ENCODE peak calls at places on chromosomes 4 and X, in seven cellular contexts. One of them, this sample, is unnamed.

GRCh38 chr4:166846939-166847338 is 387.4 kb downstream of the SPOCK3 start:
- DNase-seq in MG63: no peak
- DNase-seq in anterior cingulate cortex: no peak
- DNase-seq in H4: no peak
- DNase-seq in NCI-H748 treated with DMSO at 0.1 percent for 48 hours: no peak
- DNase-seq in NCI-H1092: no peak
- DNase-seq in caudate nucleus: no peak
- DNase-seq in this sample: no peak

GRCh38 chr4:101020956-101021355 is 326.4 kb downstream of the PPP3CA start:
- DNase-seq in NCI-H1092: no peak
- DNase-seq in caudate nucleus: no peak
- DNase-seq in MG63: peak
- DNase-seq in anterior cingulate cortex: no peak
- DNase-seq in H4: peak
- DNase-seq in NCI-H748 treated with DMSO at 0.1 percent for 48 hours: no peak
- DNase-seq in this sample: no peak

GRCh38 chr4:45120163-45120562 is 393.8 kb upstream of the GNPDA2 start:
- DNase-seq in caudate nucleus: no peak
- DNase-seq in NCI-H1092: no peak
- DNase-seq in MG63: no peak
- DNase-seq in NCI-H748 treated with DMSO at 0.1 percent for 48 hours: no peak
- DNase-seq in H4: no peak
- DNase-seq in anterior cingulate cortex: no peak
- DNase-seq in this sample: no peak

GRCh38 chr4:48620093-48620492 is 130.0 kb downstream of the ZAR1 start:
- DNase-seq in H4: no peak
- DNase-seq in anterior cingulate cortex: no peak
- DNase-seq in MG63: no peak
- DNase-seq in caudate nucleus: no peak
- DNase-seq in NCI-H1092: no peak
- DNase-seq in NCI-H748 treated with DMSO at 0.1 percent for 48 hours: no peak
- DNase-seq in this sample: no peak

GRCh38 chrX:155864655-155865054 is 16.5 kb upstream of the VAMP7 start:
- DNase-seq in MG63: no peak
- DNase-seq in H4: peak
- DNase-seq in NCI-H1092: no peak
- DNase-seq in NCI-H748 treated with DMSO at 0.1 percent for 48 hours: no peak
- DNase-seq in caudate nucleus: no peak
- DNase-seq in anterior cingulate cortex: no peak
- DNase-seq in this sample: no peak

GRCh38 chrX:143580266-143580665 is 55.6 kb downstream of the SLITRK4 start:
- DNase-seq in caudate nucleus: no peak
- DNase-seq in NCI-H748 treated with DMSO at 0.1 percent for 48 hours: no peak
- DNase-seq in NCI-H1092: no peak
- DNase-seq in H4: no peak
- DNase-seq in MG63: peak
- DNase-seq in anterior cingulate cortex: no peak
- DNase-seq in this sample: no peak

GRCh38 chrX:85139422-85139821 is 104.2 kb downstream of the SATL1 start:
- DNase-seq in NCI-H748 treated with DMSO at 0.1 percent for 48 hours: no peak
- DNase-seq in anterior cingulate cortex: no peak
- DNase-seq in MG63: no peak
- DNase-seq in NCI-H1092: no peak
- DNase-seq in H4: no peak
- DNase-seq in caudate nucleus: no peak
- DNase-seq in this sample: no peak

GRCh38 chr4:134328741-134329140 is 127.2 kb upstream of the PABPC4L start:
- DNase-seq in NCI-H748 treated with DMSO at 0.1 percent for 48 hours: no peak
- DNase-seq in NCI-H1092: no peak
- DNase-seq in MG63: no peak
- DNase-seq in H4: no peak
- DNase-seq in caudate nucleus: no peak
- DNase-seq in anterior cingulate cortex: no peak
- DNase-seq in this sample: no peak

GRCh38 chr4:97479388-97479787 is 663.9 kb downstream of the STPG2 start:
- DNase-seq in H4: no peak
- DNase-seq in anterior cingulate cortex: no peak
- DNase-seq in caudate nucleus: no peak
- DNase-seq in NCI-H748 treated with DMSO at 0.1 percent for 48 hours: no peak
- DNase-seq in MG63: no peak
- DNase-seq in NCI-H1092: no peak
- DNase-seq in this sample: no peak

GRCh38 chrX:39652336-39652735 is 445.4 kb downstream of the BCOR start:
- DNase-seq in NCI-H748 treated with DMSO at 0.1 percent for 48 hours: no peak
- DNase-seq in H4: peak
- DNase-seq in MG63: no peak
- DNase-seq in caudate nucleus: no peak
- DNase-seq in anterior cingulate cortex: no peak
- DNase-seq in NCI-H1092: peak
- DNase-seq in this sample: peak

GRCh38 chr4:187887886-187888285 is 107.7 kb upstream of the ZFP42 start:
- DNase-seq in caudate nucleus: no peak
- DNase-seq in H4: no peak
- DNase-seq in MG63: no peak
- DNase-seq in NCI-H1092: no peak
- DNase-seq in NCI-H748 treated with DMSO at 0.1 percent for 48 hours: no peak
- DNase-seq in anterior cingulate cortex: no peak
- DNase-seq in this sample: no peak

GRCh38 chr4:150265806-150266205 is 187.6 kb downstream of the DCLK2 start:
- DNase-seq in NCI-H748 treated with DMSO at 0.1 percent for 48 hours: no peak
- DNase-seq in H4: no peak
- DNase-seq in caudate nucleus: no peak
- DNase-seq in MG63: no peak
- DNase-seq in NCI-H1092: no peak
- DNase-seq in anterior cingulate cortex: no peak
- DNase-seq in this sample: no peak

GRCh38 chr4:4673070-4673469 is 131.2 kb upstream of the STX18 start:
- DNase-seq in anterior cingulate cortex: no peak
- DNase-seq in MG63: peak
- DNase-seq in caudate nucleus: no peak
- DNase-seq in H4: peak
- DNase-seq in NCI-H1092: no peak
- DNase-seq in NCI-H748 treated with DMSO at 0.1 percent for 48 hours: peak
- DNase-seq in this sample: no peak

GRCh38 chr4:10203851-10204250 is 87.3 kb upstream of the WDR1 start:
- DNase-seq in H4: peak
- DNase-seq in NCI-H1092: no peak
- DNase-seq in MG63: no peak
- DNase-seq in anterior cingulate cortex: no peak
- DNase-seq in NCI-H748 treated with DMSO at 0.1 percent for 48 hours: no peak
- DNase-seq in caudate nucleus: no peak
- DNase-seq in this sample: no peak

GRCh38 chr4:4387531-4388311 is 819 bp downstream of the NSG1 start:
- DNase-seq in NCI-H748 treated with DMSO at 0.1 percent for 48 hours: no peak
- DNase-seq in NCI-H1092: peak
- DNase-seq in MG63: no peak
- DNase-seq in anterior cingulate cortex: no peak
- DNase-seq in caudate nucleus: no peak
- DNase-seq in H4: no peak
- DNase-seq in this sample: no peak

GRCh38 chr4:62260256-62260655 is 1060.1 kb downstream of the ADGRL3 start:
- DNase-seq in H4: peak
- DNase-seq in anterior cingulate cortex: no peak
- DNase-seq in caudate nucleus: no peak
- DNase-seq in MG63: no peak
- DNase-seq in NCI-H1092: no peak
- DNase-seq in NCI-H748 treated with DMSO at 0.1 percent for 48 hours: no peak
- DNase-seq in this sample: no peak

GRCh38 chrX:41984628-41985027 is 61.3 kb upstream of the CASK start:
- DNase-seq in H4: peak
- DNase-seq in NCI-H748 treated with DMSO at 0.1 percent for 48 hours: no peak
- DNase-seq in anterior cingulate cortex: no peak
- DNase-seq in MG63: no peak
- DNase-seq in NCI-H1092: no peak
- DNase-seq in caudate nucleus: no peak
- DNase-seq in this sample: no peak

GRCh38 chrX:139844163-139844562 is 88.7 kb downstream of the ATP11C start:
- DNase-seq in NCI-H748 treated with DMSO at 0.1 percent for 48 hours: no peak
- DNase-seq in anterior cingulate cortex: no peak
- DNase-seq in NCI-H1092: no peak
- DNase-seq in MG63: no peak
- DNase-seq in H4: no peak
- DNase-seq in caudate nucleus: no peak
- DNase-seq in this sample: no peak

GRCh38 chrX:7574325-7574724 is 268.6 kb upstream of the VCX start:
- DNase-seq in caudate nucleus: no peak
- DNase-seq in NCI-H748 treated with DMSO at 0.1 percent for 48 hours: no peak
- DNase-seq in NCI-H1092: no peak
- DNase-seq in H4: peak
- DNase-seq in MG63: no peak
- DNase-seq in anterior cingulate cortex: no peak
- DNase-seq in this sample: no peak

GRCh38 chrX:153640736-153641574 is 6.0 kb upstream of the DUSP9 start:
- DNase-seq in anterior cingulate cortex: no peak
- DNase-seq in H4: no peak
- DNase-seq in caudate nucleus: no peak
- DNase-seq in MG63: no peak
- DNase-seq in NCI-H748 treated with DMSO at 0.1 percent for 48 hours: no peak
- DNase-seq in NCI-H1092: no peak
- DNase-seq in this sample: no peak

GRCh38 chr4:7226464-7226863 is 34.1 kb downstream of the SORCS2 start:
- DNase-seq in MG63: no peak
- DNase-seq in anterior cingulate cortex: no peak
- DNase-seq in NCI-H1092: no peak
- DNase-seq in H4: no peak
- DNase-seq in caudate nucleus: no peak
- DNase-seq in NCI-H748 treated with DMSO at 0.1 percent for 48 hours: no peak
- DNase-seq in this sample: no peak

GRCh38 chr4:105389167-105389566 is 84.7 kb downstream of the PPA2 start:
- DNase-seq in caudate nucleus: no peak
- DNase-seq in anterior cingulate cortex: no peak
- DNase-seq in NCI-H1092: no peak
- DNase-seq in MG63: no peak
- DNase-seq in NCI-H748 treated with DMSO at 0.1 percent for 48 hours: no peak
- DNase-seq in H4: no peak
- DNase-seq in this sample: no peak

GRCh38 chr4:8754634-8755589 is 116.7 kb downstream of the HMX1 start:
- DNase-seq in caudate nucleus: no peak
- DNase-seq in anterior cingulate cortex: no peak
- DNase-seq in MG63: no peak
- DNase-seq in NCI-H748 treated with DMSO at 0.1 percent for 48 hours: no peak
- DNase-seq in NCI-H1092: no peak
- DNase-seq in H4: no peak
- DNase-seq in this sample: no peak

GRCh38 chr4:179766938-179767337 is 2324.7 kb upstream of the AGA start:
- DNase-seq in H4: no peak
- DNase-seq in NCI-H1092: no peak
- DNase-seq in NCI-H748 treated with DMSO at 0.1 percent for 48 hours: no peak
- DNase-seq in anterior cingulate cortex: no peak
- DNase-seq in caudate nucleus: no peak
- DNase-seq in MG63: no peak
- DNase-seq in this sample: no peak

GRCh38 chr4:36374836-36375511 is 93.6 kb downstream of the DTHD1 start:
- DNase-seq in NCI-H748 treated with DMSO at 0.1 percent for 48 hours: no peak
- DNase-seq in caudate nucleus: no peak
- DNase-seq in anterior cingulate cortex: no peak
- DNase-seq in H4: no peak
- DNase-seq in MG63: no peak
- DNase-seq in NCI-H1092: no peak
- DNase-seq in this sample: no peak

This sample was measured in CD4-positive, CD25-positive, alpha-beta regulatory T cell.